ENCODE peak calls at places on chromosomes 2 and 18, in ten cellular contexts. F is IMR-90; H is CD8-positive, alpha-beta memory T cell; U is neuronal stem cell; R is gastrocnemius medialis; Y is small intestine; P is mesenchymal stem cell; M is neural progenitor cell; E is AG04450; J is A549. V is an unnamed sample. For H3K9me3, the result is how much of the 10 kb centered on the place peaks cover.

GRCh38 chr2:84970266-84970955 is 550 bp upstream of the KCMF1 start:
- DNase-seq in U (no peak), H (peak), M (peak), J (no peak), R (peak), E (no peak), P (peak), Y (peak), F (peak), V (peak)

GRCh38 chr2:144115892-144116291 is 404.0 kb downstream of the ZEB2 start:
- DNase-seq in M (no peak), J (no peak), U (no peak), R (no peak), Y (no peak), F (peak), H (no peak), E (no peak), P (no peak), V (no peak)

GRCh38 chr2:165863816-165864221 is 69.8 kb upstream of the GALNT3 start:
- DNase-seq in E (no peak), P (no peak), J (no peak), U (no peak), F (no peak), R (no peak), Y (no peak), H (no peak), M (peak), V (no peak)

GRCh38 chr2:73985318-73986084 is 791 bp downstream of the TET3 start:
- DNase-seq in J (peak), P (no peak), Y (peak), R (no peak), F (no peak), U (no peak), E (no peak), H (peak), M (peak), V (peak)

GRCh38 chr2:159381574-159381973 is 95.1 kb upstream of the WDSUB1 start:
- DNase-seq in R (no peak), P (peak), M (no peak), U (no peak), E (no peak), J (no peak), Y (peak), F (no peak), H (no peak), V (no peak)

GRCh38 chr2:106919012-106919411 is 33.0 kb upstream of the ST6GAL2 start:
- DNase-seq in P (no peak), R (no peak), F (no peak), E (no peak), Y (no peak), M (no peak), H (no peak), J (no peak), U (no peak), V (no peak)

GRCh38 chr2:103898561-103898960 is 955.4 kb upstream of the POU3F3 start:
- DNase-seq in M (no peak), H (no peak), J (no peak), E (no peak), P (no peak), U (no peak), F (no peak), R (no peak), Y (no peak), V (no peak)

GRCh38 chr2:26144953-26145680 is 27.8 kb upstream of the GAREM2 start:
- DNase-seq in R (no peak), E (peak), F (peak), Y (peak), U (peak), P (peak), H (peak), J (peak), M (peak), V (peak)

GRCh38 chr2:120531863-120532600 is 186.1 kb downstream of the INHBB start:
- DNase-seq in R (peak), J (no peak), F (no peak), H (no peak), P (peak), M (no peak), Y (no peak), E (no peak), U (no peak), V (no peak)

GRCh38 chr18:44514106-44514505 is 166.6 kb upstream of the SETBP1 start:
- DNase-seq in H (no peak), R (no peak), Y (no peak), U (no peak), E (no peak), M (no peak), J (no peak), P (no peak), F (no peak), V (no peak)

GRCh38 chr2:118882693-118883336 is 35.4 kb upstream of the EN1 start:
- DNase-seq in M (peak), R (peak), U (peak), F (peak), H (peak), E (no peak), P (peak), Y (peak), J (peak), V (peak)

GRCh38 chr2:42035241-42035640 is 12.6 kb upstream of the PKDCC start:
- DNase-seq in E (no peak), R (no peak), U (no peak), H (no peak), Y (no peak), P (no peak), J (no peak), M (no peak), F (no peak), V (no peak)

GRCh38 chr18:56235773-56236115 is 402.6 kb downstream of the TXNL1 start:
- DNase-seq in J (no peak), F (no peak), U (no peak), H (no peak), Y (no peak), P (no peak), E (no peak), R (no peak), M (peak), V (no peak)

GRCh38 chr2:73100956-73101355 is 11.8 kb downstream of the RAB11FIP5 start:
- DNase-seq in F (no peak), P (no peak), U (no peak), J (no peak), M (no peak), H (no peak), E (no peak), Y (no peak), R (no peak), V (no peak)

GRCh38 chr18:54279477-54280205 is 10.3 kb downstream of the POLI start:
- DNase-seq in R (no peak), M (no peak), E (no peak), H (no peak), P (no peak), Y (no peak), U (no peak), F (no peak), J (no peak), V (no peak)

GRCh38 chr2:102581911-102582310 is 37.4 kb upstream of the SLC9A2 start:
- DNase-seq in R (no peak), E (no peak), M (no peak), P (no peak), F (no peak), H (no peak), U (no peak), Y (no peak), J (no peak), V (no peak)

GRCh38 chr2:153222231-153223165 is 256.1 kb downstream of the RPRM start:
- DNase-seq in Y (no peak), U (no peak), F (no peak), H (no peak), M (no peak), E (no peak), J (no peak), P (no peak), R (no peak), V (no peak)

GRCh38 chr2:85390941-85391669 is 19.1 kb downstream of the CAPG start:
- DNase-seq in R (no peak), M (peak), J (peak), E (no peak), Y (peak), F (peak), H (peak), U (no peak), P (peak), V (peak)

GRCh38 chr18:45935591-45936335 is 31.4 kb downstream of the EPG5 start:
- DNase-seq in R (no peak), U (no peak), F (peak), H (no peak), E (peak), M (no peak), Y (peak), J (no peak), P (no peak), V (no peak)

GRCh38 chr18:58556333-58557012 is 72.4 kb downstream of the ALPK2 start:
- DNase-seq in M (peak), J (no peak), R (no peak), F (no peak), E (no peak), U (peak), P (peak), Y (peak), H (no peak), V (no peak)

GRCh38 chr2:179226203-179226960 is 38.2 kb downstream of the SESTD1 start:
- DNase-seq in M (no peak), U (no peak), R (no peak), Y (peak), H (no peak), E (no peak), F (no peak), J (no peak), P (no peak), V (no peak)

GRCh38 chr2:40220177-40220925 is 231.5 kb downstream of the SLC8A1 start:
- DNase-seq in E (no peak), F (peak), M (no peak), U (no peak), J (no peak), R (peak), H (no peak), P (peak), Y (no peak), V (no peak)

GRCh38 chr2:147846382-147847081 is 1.7 kb downstream of the ACVR2A start:
- DNase-seq in R (no peak), P (peak), Y (no peak), H (no peak), E (no peak), J (no peak), U (no peak), M (no peak), F (no peak), V (no peak)

GRCh38 chr2:178084273-178084672 is 11.7 kb upstream of the PDE11A start:
- DNase-seq in U (no peak), F (no peak), J (no peak), Y (no peak), E (no peak), H (no peak), R (no peak), P (no peak), M (no peak), V (no peak)

GRCh38 chr18:29096380-29096779 is 919.5 kb upstream of the CDH2 start:
- DNase-seq in E (no peak), Y (no peak), R (no peak), J (no peak), F (no peak), H (no peak), U (no peak), P (no peak), M (no peak), V (no peak)

GRCh38 chr2:188819011-188819410 is 155.2 kb upstream of the COL3A1 start:
- DNase-seq in J (no peak), E (no peak), R (no peak), F (no peak), U (no peak), H (no peak), P (no peak), M (no peak), Y (no peak), V (no peak)

GRCh38 chr2:86035883-86036789 is 69.5 kb downstream of the POLR1A start:
- DNase-seq in H (peak), U (no peak), F (peak), J (no peak), E (peak), P (peak), R (peak), Y (peak), M (no peak), V (peak)

GRCh38 chr18:32772580-32773186 is at the start of gene KLHL14:
- DNase-seq in P (peak), Y (no peak), F (no peak), J (no peak), E (no peak), U (no peak), M (peak), R (no peak), H (no peak), V (no peak)

GRCh38 chr2:3159801-3160545 is 217.6 kb downstream of the EIPR1 start:
- DNase-seq in Y (no peak), F (no peak), M (no peak), J (no peak), E (no peak), R (no peak), P (no peak), U (no peak), H (no peak), V (no peak)

GRCh38 chr2:238132463-238133450 is 5.7 kb upstream of the KLHL30 start:
- DNase-seq in H (no peak), Y (no peak), J (no peak), F (no peak), R (no peak), P (no peak), U (no peak), M (no peak), E (no peak), V (no peak)

GRCh38 chr2:1541812-1542211 is 128.5 kb downstream of the TPO start:
- DNase-seq in R (no peak), J (no peak), Y (no peak), H (no peak), P (no peak), U (no peak), E (no peak), F (no peak), M (no peak), V (no peak)
- H3K27ac ChIP-seq in R (no peak), J (no peak), Y (no peak), H (no peak), P (no peak), U (no peak), E (no peak), F (no peak), M (no peak), V (no peak)

DNA sequence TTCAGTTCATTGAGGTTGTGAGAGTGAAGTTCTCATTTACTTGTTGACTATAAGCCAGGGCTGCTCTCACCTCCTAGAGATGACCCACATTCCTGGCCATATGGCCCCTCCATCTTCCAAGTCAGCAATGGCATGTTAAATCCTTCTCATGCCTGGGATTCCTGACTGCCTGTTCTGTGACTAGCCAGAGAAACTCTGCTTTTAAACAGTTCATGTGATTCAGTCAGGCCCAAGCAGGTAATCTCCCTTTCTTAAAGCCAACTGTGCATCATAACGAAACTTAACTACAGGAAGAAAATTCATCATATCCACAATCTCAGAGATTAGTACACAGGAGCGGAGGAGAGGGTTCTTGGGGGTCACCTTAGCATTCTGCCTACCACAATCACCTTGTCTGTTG is 11.5 kb downstream of the DPP4 start:
- DNase-seq in Y (no peak), R (no peak), P (no peak), H (no peak), E (no peak), J (no peak), F (no peak), U (no peak), M (no peak), V (no peak)
- H3K9me3 ChIP-seq in Y (under half), R (under half), P (under half), H (under half), E (under half), J (under half), F (under half), U (under half), M (under half), V (under half)

DNA sequence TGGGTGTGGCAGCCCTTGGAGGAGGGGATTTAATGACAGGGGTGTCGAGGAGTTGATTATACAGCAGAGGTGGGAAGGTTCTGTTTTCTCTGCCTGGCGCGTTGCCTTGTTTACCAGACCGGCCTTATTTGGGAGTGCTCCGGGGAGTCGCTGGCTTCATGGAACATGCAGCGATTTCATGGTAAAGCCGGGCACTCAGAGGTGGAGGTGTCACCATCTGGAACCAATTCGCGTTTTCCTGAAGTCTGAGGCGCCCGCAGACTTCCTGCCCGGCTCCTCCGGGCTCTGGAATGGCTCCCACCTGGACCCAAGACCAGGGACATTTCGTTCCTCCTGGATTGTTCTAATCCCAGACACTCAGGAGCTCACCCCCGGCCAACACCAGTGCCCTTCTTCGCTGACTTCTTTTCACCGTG is 209.1 kb downstream of the KLHL29 start:
- DNase-seq in R (peak), M (no peak), F (no peak), E (no peak), H (no peak), U (no peak), J (no peak), Y (no peak), P (no peak), V (no peak)
- H3K27ac ChIP-seq in R (peak), M (no peak), F (no peak), E (no peak), H (no peak), U (no peak), J (no peak), Y (no peak), P (no peak), V (no peak)

DNA sequence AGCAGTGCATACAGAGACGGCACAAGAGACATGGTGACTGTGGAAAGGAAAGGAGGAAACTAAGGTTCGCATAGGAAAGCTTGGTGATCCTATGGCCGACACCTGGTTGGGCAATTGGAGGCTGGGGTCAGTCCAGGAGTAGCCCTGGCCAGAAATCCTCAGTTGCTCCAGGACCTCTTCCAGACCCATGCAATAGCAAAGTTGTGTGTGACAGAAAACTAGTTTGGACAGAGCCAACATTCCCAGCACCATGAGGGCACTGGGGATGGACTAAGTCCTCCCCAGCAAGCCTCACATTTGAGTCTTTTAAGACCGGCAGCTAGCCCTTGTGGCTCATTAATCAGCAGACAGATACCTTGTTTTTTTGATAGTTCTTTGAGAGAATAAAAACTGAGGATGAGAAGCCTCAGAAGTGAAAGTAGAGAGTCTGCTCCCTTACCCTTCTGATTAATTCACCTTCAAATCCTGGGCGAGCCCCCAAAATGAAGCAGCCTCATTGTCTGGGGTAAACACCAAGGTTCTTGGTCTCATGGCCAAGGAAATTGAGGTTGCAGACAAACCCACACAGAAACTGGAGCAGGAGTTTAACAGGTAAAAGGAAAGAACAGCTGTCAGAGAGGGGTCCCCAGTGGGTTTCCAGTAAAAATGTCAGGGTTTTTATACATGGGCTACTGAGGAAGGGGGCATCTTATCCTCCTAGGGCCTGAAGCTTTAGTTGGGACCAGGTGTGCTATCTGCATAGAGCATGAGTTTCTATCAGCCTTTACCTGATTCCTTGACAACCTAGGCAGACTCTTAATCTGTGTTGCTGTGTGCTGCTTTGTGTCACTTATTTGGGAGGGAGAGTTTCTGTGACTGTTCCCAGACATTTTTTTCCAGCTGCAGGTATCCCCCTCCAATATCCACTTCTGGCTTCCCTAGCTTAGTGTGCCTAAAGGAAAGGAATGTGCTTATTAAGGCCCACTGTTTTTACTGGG is 39.1 kb downstream of the STK17B start:
- DNase-seq in M (peak), R (no peak), F (peak), H (no peak), E (no peak), Y (no peak), P (peak), U (no peak), J (no peak), V (peak)
- H3K9me3 ChIP-seq in M (under half), R (under half), F (under half), H (under half), E (under half), Y (under half), P (under half), U (half or more), J (under half), V (under half)

GRCh38 chr2:128270306-128271185 is 48.1 kb downstream of the HS6ST1 start:
- DNase-seq in Y (no peak), M (no peak), F (no peak), H (no peak), P (no peak), E (no peak), U (no peak), R (no peak), J (no peak), V (no peak)
- H3K27ac ChIP-seq in Y (no peak), M (no peak), F (no peak), H (no peak), P (no peak), E (no peak), U (no peak), R (no peak), J (no peak), V (no peak)

GRCh38 chr18:57430983-57431382 is 4.2 kb upstream of the ONECUT2 start:
- DNase-seq in R (no peak), F (no peak), U (peak), M (peak), Y (peak), J (no peak), H (no peak), P (no peak), E (no peak), V (no peak)
- H3K9me3 ChIP-seq in R (under half), F (under half), U (under half), M (under half), Y (under half), J (under half), H (under half), P (under half), E (under half), V (under half)

DNA sequence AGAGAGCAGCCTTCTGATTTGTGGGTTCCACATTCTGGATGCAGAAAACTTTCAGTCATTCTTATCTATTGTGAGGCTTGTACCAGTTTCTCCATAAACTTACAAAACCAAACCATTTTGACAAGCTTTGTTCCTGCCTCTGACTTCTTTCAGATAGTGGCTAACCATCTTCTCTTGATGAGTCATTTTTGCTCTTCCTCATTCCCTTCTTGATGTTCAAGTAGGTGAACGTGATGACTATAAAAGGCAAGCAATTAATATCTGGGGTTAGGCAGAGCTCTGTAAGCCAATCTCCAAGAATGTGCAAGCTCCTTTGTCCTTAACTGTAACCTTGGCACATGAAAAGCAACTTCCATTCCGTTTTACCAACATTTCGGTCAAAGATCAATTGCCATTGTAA is 2083.1 kb upstream of the PIK3C3 start:
- DNase-seq in J (no peak), E (no peak), R (no peak), H (no peak), F (no peak), P (no peak), M (no peak), U (no peak), Y (no peak), V (no peak)
- H3K27ac ChIP-seq in J (no peak), E (no peak), R (no peak), H (no peak), F (no peak), P (no peak), M (no peak), U (no peak), Y (no peak), V (no peak)

GRCh38 chr18:79897940-79898625 is 53.4 kb downstream of the SLC66A2 start:
- DNase-seq in F (no peak), H (no peak), Y (no peak), E (no peak), U (no peak), P (no peak), M (no peak), J (no peak), R (no peak), V (no peak)
- H3K9me3 ChIP-seq in F (under half), H (under half), Y (under half), E (half or more), U (under half), P (half or more), M (under half), J (under half), R (under half), V (under half)

GRCh38 chr2:241613018-241613780 is 23.8 kb downstream of the THAP4 start:
- DNase-seq in E (no peak), H (no peak), F (peak), U (no peak), M (peak), J (no peak), P (peak), Y (no peak), R (no peak), V (no peak)
- H3K27ac ChIP-seq in E (no peak), H (no peak), F (no peak), U (no peak), M (no peak), J (no peak), P (no peak), Y (no peak), R (no peak), V (no peak)